ENCODE peak calls at places on chromosomes 4 and X, in five cellular contexts. One of them, this sample, is unnamed.

GRCh38 chrX:46376246-46376885 is 168.9 kb downstream of the ZNF674 start:
- DNase-seq in lung: no peak
- DNase-seq in breast epithelium: peak
- DNase-seq in stomach: no peak
- DNase-seq in keratinocyte: no peak
- DNase-seq in this sample: no peak

GRCh38 chr4:33746979-33747378 is 2497.3 kb downstream of the ARAP2 start:
- DNase-seq in stomach: no peak
- DNase-seq in breast epithelium: no peak
- DNase-seq in lung: no peak
- DNase-seq in keratinocyte: no peak
- DNase-seq in this sample: no peak

GRCh38 chr4:118718511-118719170 is 33.4 kb downstream of the METTL14 start:
- DNase-seq in keratinocyte: peak
- DNase-seq in stomach: no peak
- DNase-seq in lung: no peak
- DNase-seq in breast epithelium: no peak
- DNase-seq in this sample: no peak

GRCh38 chrX:85859426-85859825 is 187.9 kb downstream of the CHM start:
- DNase-seq in lung: no peak
- DNase-seq in breast epithelium: no peak
- DNase-seq in stomach: no peak
- DNase-seq in keratinocyte: no peak
- DNase-seq in this sample: no peak

GRCh38 chr4:34723606-34724005 is 1520.7 kb downstream of the ARAP2 start:
- DNase-seq in breast epithelium: no peak
- DNase-seq in stomach: no peak
- DNase-seq in lung: no peak
- DNase-seq in keratinocyte: no peak
- DNase-seq in this sample: no peak

GRCh38 chrX:149495573-149496071 is 9.5 kb downstream of the IDS start:
- DNase-seq in keratinocyte: no peak
- DNase-seq in breast epithelium: no peak
- DNase-seq in stomach: no peak
- DNase-seq in lung: no peak
- DNase-seq in this sample: no peak

GRCh38 chr4:160009656-160010493 is 907.0 kb downstream of the RAPGEF2 start:
- DNase-seq in stomach: no peak
- DNase-seq in keratinocyte: no peak
- DNase-seq in breast epithelium: no peak
- DNase-seq in lung: no peak
- DNase-seq in this sample: no peak

GRCh38 chr4:151184523-151185458 is 85.4 kb downstream of the RPS3A start:
- DNase-seq in stomach: no peak
- DNase-seq in keratinocyte: no peak
- DNase-seq in lung: no peak
- DNase-seq in breast epithelium: no peak
- DNase-seq in this sample: no peak

GRCh38 chr4:1792832-1793495 is at the start of gene FGFR3:
- DNase-seq in stomach: peak
- DNase-seq in lung: no peak
- DNase-seq in keratinocyte: no peak
- DNase-seq in breast epithelium: no peak
- DNase-seq in this sample: peak

GRCh38 chr4:138983690-138984089 is 31.9 kb upstream of the NOCT start:
- DNase-seq in lung: no peak
- DNase-seq in stomach: no peak
- DNase-seq in breast epithelium: no peak
- DNase-seq in keratinocyte: no peak
- DNase-seq in this sample: no peak

GRCh38 chr4:143337600-143338287 is 1.1 kb downstream of the GAB1 start:
- DNase-seq in lung: peak
- DNase-seq in breast epithelium: peak
- DNase-seq in keratinocyte: no peak
- DNase-seq in stomach: peak
- DNase-seq in this sample: no peak

GRCh38 chrX:20378291-20378920 is 111.7 kb upstream of the RPS6KA3 start:
- DNase-seq in keratinocyte: no peak
- DNase-seq in stomach: no peak
- DNase-seq in lung: peak
- DNase-seq in breast epithelium: no peak
- DNase-seq in this sample: no peak

GRCh38 chr4:99808260-99808857 is 8.3 kb upstream of the DAPP1 start:
- DNase-seq in lung: peak
- DNase-seq in breast epithelium: no peak
- DNase-seq in stomach: peak
- DNase-seq in keratinocyte: no peak
- DNase-seq in this sample: peak

GRCh38 chr4:167897116-167897515 is 195.2 kb upstream of the ANXA10 start:
- DNase-seq in breast epithelium: no peak
- DNase-seq in keratinocyte: peak
- DNase-seq in stomach: no peak
- DNase-seq in lung: no peak
- DNase-seq in this sample: no peak

GRCh38 chrX:7062276-7062675 is 85.2 kb upstream of the STS start:
- DNase-seq in lung: no peak
- DNase-seq in keratinocyte: no peak
- DNase-seq in breast epithelium: no peak
- DNase-seq in stomach: no peak
- DNase-seq in this sample: no peak

GRCh38 chr4:22741744-22742143 is 49.0 kb downstream of the GBA3 start:
- DNase-seq in lung: no peak
- DNase-seq in stomach: no peak
- DNase-seq in keratinocyte: no peak
- DNase-seq in breast epithelium: no peak
- DNase-seq in this sample: no peak

GRCh38 chr4:41882622-41883347 is 52.4 kb upstream of the TMEM33 start:
- DNase-seq in keratinocyte: no peak
- DNase-seq in stomach: peak
- DNase-seq in breast epithelium: no peak
- DNase-seq in lung: no peak
- DNase-seq in this sample: peak

GRCh38 chr4:57074753-57075152 is 35.4 kb downstream of the IGFBP7 start:
- DNase-seq in lung: no peak
- DNase-seq in breast epithelium: no peak
- DNase-seq in stomach: no peak
- DNase-seq in keratinocyte: peak
- DNase-seq in this sample: no peak

GRCh38 chr4:57073559-57073958 is 36.6 kb downstream of the IGFBP7 start:
- DNase-seq in breast epithelium: no peak
- DNase-seq in lung: no peak
- DNase-seq in keratinocyte: no peak
- DNase-seq in stomach: no peak
- DNase-seq in this sample: no peak

GRCh38 chr4:57070461-57070860 is 39.7 kb downstream of the IGFBP7 start:
- DNase-seq in stomach: no peak
- DNase-seq in breast epithelium: no peak
- DNase-seq in keratinocyte: no peak
- DNase-seq in lung: no peak
- DNase-seq in this sample: no peak

GRCh38 chr4:57068237-57068981 is 41.8 kb downstream of the IGFBP7 start:
- DNase-seq in lung: no peak
- DNase-seq in keratinocyte: no peak
- DNase-seq in stomach: no peak
- DNase-seq in breast epithelium: no peak
- DNase-seq in this sample: no peak

GRCh38 chr4:57071340-57071739 is 38.8 kb downstream of the IGFBP7 start:
- DNase-seq in lung: no peak
- DNase-seq in stomach: no peak
- DNase-seq in keratinocyte: no peak
- DNase-seq in breast epithelium: no peak
- DNase-seq in this sample: no peak
- H3K27ac ChIP-seq in lung: no peak
- H3K27ac ChIP-seq in stomach: peak
- H3K27ac ChIP-seq in keratinocyte: no peak
- H3K27ac ChIP-seq in breast epithelium: no peak
- H3K27ac ChIP-seq in this sample: no peak

DNA sequence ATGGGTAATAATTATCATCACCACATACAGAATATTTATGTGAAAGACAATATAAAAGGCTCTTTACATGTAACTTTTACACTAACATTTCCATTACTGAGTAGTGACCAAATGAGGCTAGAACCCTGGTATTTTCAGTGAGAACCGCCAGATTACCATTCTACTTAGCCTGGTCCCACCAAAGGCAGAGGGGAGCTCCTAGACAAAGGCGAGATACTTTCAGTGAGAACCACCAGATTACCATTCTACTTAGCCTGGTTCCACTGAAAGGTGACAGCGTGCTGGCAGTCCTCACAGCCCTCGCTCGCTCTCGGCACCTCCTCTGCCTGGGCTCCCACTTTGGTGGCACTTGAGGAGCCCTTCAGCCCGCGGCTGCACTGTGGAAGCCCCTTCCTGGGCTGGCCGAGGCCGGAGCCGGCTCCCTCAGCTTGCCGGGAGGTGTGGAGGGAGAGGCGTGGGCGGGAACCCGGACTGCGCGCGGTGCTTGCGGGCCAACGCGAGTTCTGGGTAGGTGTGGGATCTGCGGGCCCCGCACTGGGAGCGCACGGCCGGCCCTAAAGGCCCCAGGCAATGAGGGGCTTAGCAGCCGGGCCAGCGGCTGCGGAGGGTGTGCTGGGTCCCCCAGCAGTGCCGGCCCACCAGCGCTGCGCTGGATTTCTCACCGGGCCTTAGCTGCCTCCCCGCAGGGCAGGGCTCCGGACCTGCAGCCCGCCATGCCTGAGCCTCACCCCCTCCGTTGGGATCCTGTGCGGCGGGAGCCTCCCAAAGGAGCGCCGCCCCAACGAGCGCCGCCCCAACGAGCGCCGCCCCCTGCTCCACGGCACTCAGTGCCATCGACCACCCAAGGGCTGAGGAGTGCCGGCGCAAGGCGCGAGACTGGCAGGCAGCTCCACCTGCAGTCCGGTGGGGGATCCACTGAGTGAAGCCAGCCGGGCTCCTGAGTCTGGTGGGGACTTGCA is 1276.1 kb downstream of the PCDH7 start:
- DNase-seq in breast epithelium: no peak
- DNase-seq in lung: no peak
- DNase-seq in stomach: no peak
- DNase-seq in keratinocyte: no peak
- DNase-seq in this sample: no peak
- TF ChIP-seq CTCF in breast epithelium: no peak
- TF ChIP-seq CTCF in lung: no peak
- TF ChIP-seq CTCF in stomach: no peak
- TF ChIP-seq CTCF in keratinocyte: no peak
- TF ChIP-seq CTCF in this sample: no peak

GRCh38 chrX:153800177-153800722 is 5.8 kb downstream of the SSR4 start:
- DNase-seq in lung: no peak
- DNase-seq in keratinocyte: no peak
- DNase-seq in stomach: no peak
- DNase-seq in breast epithelium: no peak
- DNase-seq in this sample: no peak
- H3K27ac ChIP-seq in lung: no peak
- H3K27ac ChIP-seq in keratinocyte: no peak
- H3K27ac ChIP-seq in stomach: no peak
- H3K27ac ChIP-seq in breast epithelium: no peak
- H3K27ac ChIP-seq in this sample: no peak

GRCh38 chr4:188245651-188246050 is 106.4 kb downstream of the TRIML1 start:
- DNase-seq in keratinocyte: no peak
- DNase-seq in breast epithelium: no peak
- DNase-seq in lung: no peak
- DNase-seq in stomach: no peak
- DNase-seq in this sample: no peak

GRCh38 chr4:188242041-188242440 is 102.8 kb downstream of the TRIML1 start:
- DNase-seq in stomach: no peak
- DNase-seq in lung: no peak
- DNase-seq in breast epithelium: no peak
- DNase-seq in keratinocyte: no peak
- DNase-seq in this sample: no peak

DNA sequence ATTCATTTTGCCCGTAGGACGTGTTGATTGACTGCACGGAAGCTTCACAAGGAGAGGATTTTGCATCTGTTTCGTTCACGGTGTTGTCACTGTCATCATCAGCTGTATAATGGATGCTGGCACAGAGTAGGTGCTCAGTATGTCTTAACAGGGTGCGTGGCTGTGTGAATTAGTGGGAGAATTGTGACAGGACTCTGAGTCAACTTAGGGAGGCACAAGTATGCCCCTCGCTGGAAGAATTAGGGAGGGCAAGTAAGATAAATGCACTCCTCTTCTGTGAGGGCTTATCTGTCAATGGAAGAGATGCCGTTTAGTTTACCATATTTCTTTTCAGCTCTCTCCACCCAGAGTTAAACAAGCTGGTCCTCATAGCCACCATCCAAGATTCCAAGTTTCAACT is 107.2 kb downstream of the TRIML1 start:
- DNase-seq in breast epithelium: no peak
- DNase-seq in stomach: no peak
- DNase-seq in keratinocyte: no peak
- DNase-seq in lung: no peak
- DNase-seq in this sample: no peak
- TF ChIP-seq CTCF in breast epithelium: no peak
- TF ChIP-seq CTCF in stomach: no peak
- TF ChIP-seq CTCF in keratinocyte: no peak
- TF ChIP-seq CTCF in lung: no peak
- TF ChIP-seq CTCF in this sample: no peak

DNA sequence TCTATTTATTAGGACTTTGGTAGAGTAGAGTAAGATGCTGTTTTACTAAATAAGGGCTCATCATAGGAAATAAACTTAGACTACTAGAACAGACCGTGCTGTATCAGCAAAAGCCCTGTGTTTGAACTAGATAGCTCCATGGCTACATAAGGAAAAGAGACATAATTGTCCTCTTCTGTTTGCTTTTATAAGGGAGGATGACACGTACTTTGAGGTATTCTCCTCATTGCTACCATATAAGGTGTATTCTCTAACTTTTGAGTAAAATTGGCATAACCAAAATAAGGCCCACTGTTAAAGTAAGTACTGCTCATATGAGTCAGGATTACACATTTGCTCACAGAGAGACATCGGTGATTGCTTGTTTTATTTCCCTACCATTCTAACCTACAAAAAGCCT is 64.3 kb downstream of the PDLIM5 start:
- DNase-seq in keratinocyte: no peak
- DNase-seq in stomach: no peak
- DNase-seq in lung: no peak
- DNase-seq in breast epithelium: no peak
- DNase-seq in this sample: no peak
- H3K27ac ChIP-seq in keratinocyte: peak
- H3K27ac ChIP-seq in stomach: no peak
- H3K27ac ChIP-seq in lung: peak
- H3K27ac ChIP-seq in breast epithelium: peak
- H3K27ac ChIP-seq in this sample: no peak

This sample was measured in CD4-positive, alpha-beta T cell.